ENCODE peak calls at places on chromosomes 3 and 15, in eight cellular contexts. X, B, K, F, V, H, A and R are unnamed samples.
A peak's percentile ranks its signal among the peaks of the same experiment; 100 is the strongest.

GRCh38 chr3:11619946-11620652 is 23.6 kb downstream of the VGLL4 start:
- DNase-seq in X (no peak), B (no peak), H (peak; percentile 39), F (no peak), K (no peak), A (no peak), V (no peak), R (no peak)

GRCh38 chr3:61617041-61617440 is 55.7 kb downstream of the PTPRG start:
- DNase-seq in F (no peak), X (no peak), A (no peak), B (no peak), V (no peak), K (no peak), H (no peak), R (no peak)

GRCh38 chr15:60844431-60845174 is 365.7 kb upstream of the ICE2 start:
- DNase-seq in B (no peak), K (no peak), F (no peak), V (no peak), A (no peak), X (peak; percentile 24), H (no peak), R (no peak)

GRCh38 chr3:58683001-58683845 is 16.6 kb upstream of the FAM3D start:
- DNase-seq in X (no peak), V (no peak), A (no peak), B (peak; percentile 42), F (peak; percentile 16), K (peak; percentile 7), H (no peak), R (no peak)

GRCh38 chr15:38796589-38796988 is 232.0 kb upstream of the RASGRP1 start:
- DNase-seq in K (no peak), V (no peak), B (no peak), F (no peak), H (no peak), A (no peak), X (no peak), R (no peak)

GRCh38 chr3:97981886-97982285 is 9.7 kb upstream of the RIOX2 start:
- DNase-seq in K (no peak), F (no peak), V (no peak), H (no peak), A (no peak), X (no peak), B (no peak), R (no peak)

GRCh38 chr3:9280477-9281219 is 31.2 kb upstream of the SRGAP3 start:
- DNase-seq in K (no peak), V (no peak), A (no peak), H (no peak), X (no peak), B (no peak), F (no peak), R (no peak)

GRCh38 chr3:127779747-127780146 is 42.6 kb downstream of the MGLL start:
- DNase-seq in F (no peak), K (peak; percentile 45), H (no peak), B (no peak), V (no peak), A (no peak), X (no peak), R (no peak)

GRCh38 chr3:14988988-14989394 is 41.6 kb downstream of the NR2C2 start:
- DNase-seq in X (peak; percentile 41), H (no peak), A (no peak), V (no peak), F (peak; percentile 22), B (peak; percentile 87), K (peak; percentile 22), R (no peak)

GRCh38 chr15:79045041-79045440 is 45.5 kb downstream of the RASGRF1 start:
- DNase-seq in K (no peak), F (no peak), X (no peak), A (no peak), V (no peak), H (no peak), B (no peak), R (no peak)

GRCh38 chr3:17894434-17895060 is 152.1 kb upstream of the TBC1D5 start:
- DNase-seq in V (no peak), X (peak; percentile 57), K (peak; percentile 62), H (peak; percentile 56), F (peak; percentile 56), B (no peak), A (no peak), R (peak; percentile 65)

GRCh38 chr3:43629741-43630140 is 7.9 kb upstream of the ANO10 start:
- DNase-seq in X (no peak), H (no peak), K (peak; percentile 26), F (no peak), V (no peak), B (no peak), A (no peak), R (no peak)

GRCh38 chr3:158106773-158107461 is 697 bp upstream of the SHOX2 start:
- DNase-seq in V (no peak), B (no peak), H (no peak), K (peak; percentile 44), A (no peak), F (no peak), X (no peak), R (peak; percentile 57)

GRCh38 chr3:127588675-127589577 is 1.6 kb downstream of the TPRA1 start:
- DNase-seq in B (no peak), F (no peak), A (no peak), V (no peak), H (no peak), K (no peak), X (no peak), R (peak; percentile 71)

GRCh38 chr3:21750831-21751391 is at the start of gene ZNF385D:
- DNase-seq in F (no peak), A (peak; percentile 76), B (no peak), K (no peak), H (peak; percentile 17), X (no peak), V (peak; percentile 27), R (no peak)

DNA sequence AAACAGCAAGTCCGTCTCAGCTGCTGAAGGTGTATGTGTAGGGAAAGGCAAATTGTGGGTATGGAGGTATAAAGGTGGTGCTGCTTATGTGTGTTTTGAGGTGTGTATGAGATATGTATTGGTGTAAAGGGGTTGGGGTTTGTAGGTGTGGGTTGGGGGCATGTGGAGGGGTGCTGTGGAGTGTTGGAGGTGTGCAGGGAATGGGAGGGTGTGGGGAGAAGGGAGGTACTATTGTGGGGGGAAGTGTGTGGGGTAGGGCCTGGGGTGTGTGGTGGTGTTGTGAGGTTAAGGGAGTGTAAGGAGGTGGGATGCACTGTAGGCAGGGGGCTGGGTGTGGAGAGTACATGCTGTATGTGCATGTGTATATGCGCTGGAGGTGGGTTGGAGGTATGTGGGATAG is 15.7 kb downstream of the CCDC12 start:
- DNase-seq in A (no peak), X (no peak), B (no peak), H (no peak), K (no peak), V (no peak), F (no peak), R (no peak)
- TF ChIP-seq POLR2A in A (no peak), X (no peak), B (no peak), H (no peak), K (no peak), V (no peak), F (no peak), R (no peak)

GRCh38 chr15:89907289-89907688 is 5.5 kb downstream of the ARPIN start:
- DNase-seq in B (no peak), X (no peak), H (no peak), A (no peak), K (no peak), F (no peak), V (no peak), R (no peak)

GRCh38 chr15:89904519-89904918 is 8.2 kb downstream of the ARPIN start:
- DNase-seq in K (no peak), F (no peak), A (no peak), V (no peak), X (no peak), H (no peak), B (no peak), R (no peak)

GRCh38 chr15:89903858-89904130 is 9.0 kb downstream of the ARPIN start:
- DNase-seq in V (no peak), K (no peak), A (no peak), H (no peak), B (no peak), X (no peak), F (no peak), R (no peak)

GRCh38 chr15:89908226-89908625 is 4.5 kb downstream of the ARPIN start:
- DNase-seq in A (no peak), H (no peak), F (no peak), X (no peak), B (no peak), K (no peak), V (no peak), R (no peak)

DNA sequence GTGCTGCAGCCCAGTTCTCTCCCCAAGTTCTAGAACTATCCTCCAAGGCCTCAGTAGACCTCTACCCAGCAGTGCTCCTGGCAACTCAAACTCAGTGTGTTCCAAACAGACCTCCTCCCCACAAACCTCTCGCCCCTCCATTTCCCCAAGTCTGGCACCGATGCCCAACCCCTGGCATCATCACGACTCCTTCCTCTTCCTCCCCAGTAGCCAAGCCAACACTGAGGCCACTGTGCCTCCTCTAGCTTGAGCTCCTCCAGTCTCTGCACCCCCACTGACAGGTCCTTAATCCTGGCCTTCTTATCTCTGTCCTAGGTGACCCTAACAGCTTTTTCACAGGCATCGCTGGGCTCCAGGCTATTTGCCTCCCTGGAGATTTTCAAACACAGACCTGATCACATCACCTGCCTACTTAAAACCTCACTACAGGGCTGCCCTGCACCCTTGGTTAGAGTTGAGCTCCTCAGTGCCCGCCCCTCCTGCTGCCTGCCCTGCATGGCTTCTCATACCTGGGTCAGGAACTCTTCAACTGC is 6.8 kb downstream of the ARPIN start:
- DNase-seq in V (no peak), B (no peak), X (no peak), H (no peak), A (no peak), K (no peak), F (no peak), R (no peak)
- TF ChIP-seq POLR2A in V (no peak), B (no peak), X (no peak), H (no peak), A (no peak), K (no peak), F (no peak), R (no peak)

GRCh38 chr15:99403597-99403996 is 152.3 kb downstream of the LRRC28 start:
- DNase-seq in X (no peak), V (no peak), F (no peak), A (no peak), K (no peak), B (no peak), H (no peak), R (no peak)
- TF ChIP-seq POLR2A in X (no peak), V (no peak), F (no peak), A (no peak), K (no peak), B (no peak), H (no peak), R (no peak)

DNA sequence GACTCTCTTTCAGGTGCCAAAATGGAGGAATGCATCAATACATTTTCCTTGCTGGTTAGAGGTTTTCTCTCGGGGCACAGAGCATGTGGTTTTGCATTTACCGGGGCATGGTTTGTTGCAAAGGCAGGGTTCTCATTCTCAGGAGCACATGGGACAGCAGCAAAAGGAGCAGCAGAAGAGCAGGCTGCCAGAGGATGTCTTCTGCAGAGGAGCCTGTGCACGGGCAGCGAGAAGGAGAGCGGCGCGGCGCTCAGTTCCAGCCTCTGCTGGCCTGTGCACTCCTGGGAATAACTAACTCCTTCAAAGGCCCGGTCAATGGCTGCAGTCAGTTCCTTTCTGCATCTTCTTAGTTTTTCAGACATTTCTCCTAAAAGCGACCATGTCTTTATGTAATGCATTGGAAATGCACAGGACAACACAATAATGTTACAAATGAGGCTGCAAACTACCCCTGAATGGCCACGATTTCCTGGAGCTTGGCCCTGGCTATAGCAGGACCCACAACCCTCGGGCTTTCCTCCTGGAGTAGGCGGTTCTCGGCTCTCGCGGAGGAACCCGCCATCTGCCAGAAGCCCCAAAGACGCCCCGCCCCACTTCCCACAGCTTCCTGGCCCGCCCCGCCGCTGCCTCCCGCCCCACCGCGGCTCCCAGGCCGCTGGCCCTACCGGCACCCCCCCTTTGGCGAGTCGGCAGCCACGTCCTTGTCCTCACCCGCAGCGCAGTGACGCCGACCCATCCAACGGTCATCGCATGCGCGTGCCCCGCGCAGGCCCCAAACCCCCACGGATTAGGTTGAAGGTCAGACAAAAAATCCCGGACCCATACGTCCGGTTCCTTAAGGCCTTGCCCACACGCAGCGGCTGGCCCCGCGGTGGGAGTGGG is at the start of gene C3orf62:
- DNase-seq in A (peak; percentile 96), K (peak; percentile 66), H (peak; percentile 93), F (no peak), V (peak; percentile 84), B (peak; percentile 37), X (peak; percentile 92), R (peak; percentile 81)
- TF ChIP-seq POLR2A in A (peak; percentile 48), K (peak; percentile 33), H (peak; percentile 29), F (no peak), V (peak; percentile 44), B (peak; percentile 90), X (peak; percentile 52), R (peak; percentile 58)